ENCODE peak calls at places on chromosomes 2 and 18, in four cellular contexts. N is sigmoid colon, W is A549, K is ovary. A is an unnamed sample.

GRCh38 chr2:185006481-185006880 is 408.2 kb downstream of the ZNF804A start:
- DNase-seq in W (no peak), N (no peak), K (no peak), A (no peak)

GRCh38 chr2:73091164-73091563 is 19.7 kb upstream of the SFXN5 start:
- DNase-seq in W (no peak), K (no peak), N (no peak), A (no peak)

GRCh38 chr2:56580242-56580641 is 396.5 kb downstream of the CCDC85A start:
- DNase-seq in K (no peak), W (no peak), N (no peak), A (no peak)

GRCh38 chr2:64807417-64807816 is 153.7 kb upstream of the SERTAD2 start:
- DNase-seq in W (peak; percentile 41), K (no peak), N (no peak), A (no peak)

GRCh38 chr2:100580474-100581264 is 17.9 kb downstream of the PDCL3 start:
- DNase-seq in W (no peak), N (no peak), K (no peak), A (no peak)

GRCh38 chr2:7281348-7281747 is 364.1 kb downstream of the RNF144A start:
- DNase-seq in W (no peak), N (no peak), K (no peak), A (no peak)

GRCh38 chr2:147937744-147938349 is 82.7 kb downstream of the ORC4 start:
- DNase-seq in K (no peak), W (no peak), N (no peak), A (no peak)

GRCh38 chr2:6924918-6925194 is 7.6 kb downstream of the RNF144A start:
- DNase-seq in N (no peak), K (no peak), W (no peak), A (no peak)

GRCh38 chr2:18684202-18685040 is 95.1 kb upstream of the NT5C1B start:
- DNase-seq in K (no peak), W (no peak), N (no peak), A (no peak)

GRCh38 chr2:213152065-213152794 is 818 bp upstream of the IKZF2 start:
- DNase-seq in K (peak; percentile 61), W (peak; percentile 35), N (peak; percentile 85), A (peak; percentile 81)

GRCh38 chr18:6207119-6207518 is 207.6 kb downstream of the L3MBTL4 start:
- DNase-seq in K (no peak), W (no peak), N (no peak), A (no peak)

GRCh38 chr2:31943636-31944225 is 67.1 kb downstream of the MEMO1 start:
- DNase-seq in N (no peak), K (no peak), W (no peak), A (no peak)

GRCh38 chr2:53568463-53568862 is 199.1 kb upstream of the CHAC2 start:
- DNase-seq in K (no peak), W (no peak), N (no peak), A (no peak)

GRCh38 chr18:45745817-45746461 is 22.0 kb downstream of the SLC14A1 start:
- DNase-seq in K (no peak), N (no peak), W (no peak), A (no peak)

GRCh38 chr2:58871469-58872142 is 630.5 kb upstream of the FANCL start:
- DNase-seq in W (no peak), N (no peak), K (no peak), A (no peak)

GRCh38 chr18:76098728-76099514 is 396.1 kb downstream of the ZNF516 start:
- DNase-seq in N (no peak), K (no peak), W (no peak), A (no peak)

GRCh38 chr2:61707984-61708852 is 145.6 kb downstream of the FAM161A start:
- DNase-seq in W (peak; percentile 57), N (no peak), K (no peak), A (no peak)

GRCh38 chr18:67766930-67767329 is 250.4 kb upstream of the DSEL start:
- DNase-seq in K (no peak), W (no peak), N (no peak), A (no peak)

GRCh38 chr2:226862623-226863022 is 26.8 kb downstream of the RHBDD1 start:
- DNase-seq in W (no peak), K (no peak), N (no peak), A (no peak)

GRCh38 chr18:75208836-75209128 is 157 bp downstream of the PTGR3 start:
- DNase-seq in K (no peak), W (no peak), N (peak; percentile 77), A (no peak)

GRCh38 chr2:5668682-5669267 is 23.4 kb upstream of the SOX11 start:
- DNase-seq in K (no peak), W (no peak), N (no peak), A (no peak)

GRCh38 chr2:39725401-39725800 is 53.7 kb downstream of the THUMPD2 start:
- DNase-seq in N (no peak), W (no peak), K (no peak), A (no peak)

GRCh38 chr2:75787532-75788132 is 76.9 kb upstream of the GCFC2 start:
- DNase-seq in N (no peak), K (no peak), W (no peak), A (no peak)

GRCh38 chr18:42734520-42734919 is 381.0 kb downstream of the RIT2 start:
- DNase-seq in K (no peak), N (no peak), W (no peak), A (no peak)

GRCh38 chr2:20439193-20439475 is 7.7 kb upstream of the RHOB start:
- DNase-seq in W (no peak), N (peak; percentile 45), K (peak; percentile 16), A (no peak)

GRCh38 chr2:138712212-138712979 is 67.8 kb downstream of the NXPH2 start:
- DNase-seq in W (no peak), N (no peak), K (no peak), A (no peak)

GRCh38 chr2:173191601-173192000 is 116.0 kb downstream of the MAP3K20 start:
- DNase-seq in K (no peak), N (no peak), W (no peak), A (no peak)

DNA sequence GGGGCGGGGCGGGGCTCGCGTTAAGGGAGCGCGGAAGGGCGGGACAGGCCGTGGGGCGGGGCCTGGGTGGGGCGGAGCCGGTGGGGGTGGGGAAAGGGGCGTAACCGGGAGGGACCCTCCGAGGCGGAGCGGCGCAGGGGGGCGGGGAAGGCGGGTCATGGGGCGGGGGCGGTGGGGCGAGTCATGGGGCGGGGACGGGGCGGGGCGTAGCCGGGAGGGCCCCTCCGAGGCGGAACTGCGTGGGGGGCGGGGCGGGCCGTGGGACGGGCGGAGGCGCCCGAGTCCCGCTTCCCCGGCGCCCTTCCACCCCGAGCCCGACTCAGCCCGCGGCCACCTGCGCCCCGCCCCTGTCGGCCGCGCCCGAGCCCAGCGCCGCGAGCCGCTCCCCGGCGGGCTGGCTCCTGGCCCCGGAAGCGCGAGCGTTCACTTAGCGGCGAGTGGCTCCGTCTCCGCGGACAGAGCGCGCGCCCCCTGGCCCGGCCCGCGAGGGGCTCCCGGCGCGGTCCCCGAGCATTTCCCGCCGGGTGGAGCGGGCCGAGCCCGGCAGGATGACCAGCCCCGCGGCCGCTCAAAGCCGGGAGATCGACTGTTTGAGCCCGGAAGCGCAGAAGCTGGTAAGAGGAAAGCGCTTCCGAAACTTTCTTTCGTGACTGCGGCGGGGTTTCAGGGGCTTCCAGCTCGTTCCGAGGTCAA is 64.7 kb downstream of the LRRFIP1 start:
- DNase-seq in N (peak; percentile 99), K (peak; percentile 97), W (peak; percentile 68), A (peak; percentile 98)
- TF ChIP-seq POLR2A in N (peak; percentile 34), K (peak; percentile 70), W (peak; percentile 41), A (peak; percentile 30)

DNA sequence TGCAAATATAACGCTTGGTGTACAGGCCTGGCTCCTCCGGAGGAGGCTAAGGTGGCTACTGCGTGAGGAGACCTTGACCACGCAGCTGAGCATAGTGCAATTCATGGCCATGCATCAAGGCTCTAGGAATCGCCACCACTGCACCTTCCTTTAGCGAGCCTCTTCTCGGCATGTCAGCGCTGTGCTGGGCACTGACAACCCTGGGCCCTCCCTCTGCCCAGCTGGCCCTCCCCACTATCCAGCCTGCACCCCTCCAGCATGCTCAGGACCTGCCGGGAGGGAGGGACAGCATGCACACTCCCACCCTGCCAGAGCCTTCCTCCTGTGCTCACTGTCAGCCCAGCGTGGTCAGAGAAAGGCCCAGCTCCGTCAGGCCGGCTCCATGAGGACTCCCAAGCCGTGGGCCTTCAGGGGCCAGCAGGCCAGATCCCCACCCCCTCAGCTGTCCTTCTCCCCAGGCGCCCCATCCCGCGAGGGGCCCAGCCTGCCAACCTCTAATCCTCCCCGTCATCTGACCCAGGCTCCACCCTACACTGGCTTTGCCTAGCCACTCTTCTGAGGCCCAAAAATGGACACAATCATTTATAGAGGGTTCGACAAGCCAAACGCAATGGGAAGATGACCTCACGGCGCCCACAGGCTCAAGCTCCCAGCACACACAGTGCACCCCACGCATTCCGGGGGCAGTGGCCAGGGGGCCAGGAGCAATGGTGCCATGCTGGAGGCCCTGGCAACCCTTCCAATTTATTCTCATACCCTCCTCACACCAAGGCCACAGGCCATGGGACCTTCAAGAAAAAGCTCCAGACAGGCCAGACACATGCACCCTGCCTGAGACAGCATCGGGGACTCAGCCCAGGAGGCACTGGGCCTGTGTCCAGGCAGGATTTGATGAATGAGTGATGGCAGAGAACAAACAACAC is 3.5 kb downstream of the BIN1 start:
- DNase-seq in K (no peak), W (no peak), N (peak; percentile 61), A (peak; percentile 58)
- H3K27ac ChIP-seq in K (no peak overlapping the region), W (peak overlapping the region; percentile 22), N (no peak overlapping the region), A (no peak overlapping the region)

DNA sequence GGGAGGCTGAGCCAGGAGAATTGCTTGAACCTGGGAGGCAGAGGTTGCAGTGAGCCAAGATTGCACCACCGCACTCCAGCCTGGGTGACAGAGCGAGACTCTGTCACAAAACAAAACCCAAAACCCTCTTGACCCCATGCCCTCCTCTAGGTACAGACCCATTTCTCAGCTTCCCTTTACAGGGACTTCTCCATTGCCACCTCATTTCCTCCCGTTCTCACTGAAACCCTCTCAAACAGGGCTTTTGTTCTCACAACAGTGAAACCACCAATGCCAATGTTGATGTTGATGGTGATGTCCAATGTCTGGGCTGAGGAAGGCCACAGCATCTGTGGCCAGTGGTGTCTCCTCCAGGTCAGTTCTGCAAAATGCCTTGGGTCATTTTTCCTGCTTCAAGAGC is 69.0 kb upstream of the ZCCHC2 start:
- DNase-seq in N (no peak), W (no peak), K (no peak), A (no peak)
- TF ChIP-seq EP300 in N (no peak), W (no peak), K (no peak), A (no peak)

GRCh38 chr2:48530033-48530804 is at the start of gene STON1:
- DNase-seq in K (peak; percentile 74), N (peak; percentile 88), W (peak; percentile 32), A (peak; percentile 74)

GRCh38 chr2:48529676-48530032 is 300 bp upstream of the STON1 start:
- DNase-seq in W (no peak), K (peak; percentile 46), N (peak; percentile 70), A (no peak)

GRCh38 chr2:48532824-48533223 is 2.9 kb downstream of the STON1 start:
- DNase-seq in K (no peak), N (no peak), W (no peak), A (no peak)

GRCh38 chr2:48532174-48532573 is 2.2 kb downstream of the STON1 start:
- DNase-seq in W (no peak), K (no peak), N (no peak), A (no peak)

DNA sequence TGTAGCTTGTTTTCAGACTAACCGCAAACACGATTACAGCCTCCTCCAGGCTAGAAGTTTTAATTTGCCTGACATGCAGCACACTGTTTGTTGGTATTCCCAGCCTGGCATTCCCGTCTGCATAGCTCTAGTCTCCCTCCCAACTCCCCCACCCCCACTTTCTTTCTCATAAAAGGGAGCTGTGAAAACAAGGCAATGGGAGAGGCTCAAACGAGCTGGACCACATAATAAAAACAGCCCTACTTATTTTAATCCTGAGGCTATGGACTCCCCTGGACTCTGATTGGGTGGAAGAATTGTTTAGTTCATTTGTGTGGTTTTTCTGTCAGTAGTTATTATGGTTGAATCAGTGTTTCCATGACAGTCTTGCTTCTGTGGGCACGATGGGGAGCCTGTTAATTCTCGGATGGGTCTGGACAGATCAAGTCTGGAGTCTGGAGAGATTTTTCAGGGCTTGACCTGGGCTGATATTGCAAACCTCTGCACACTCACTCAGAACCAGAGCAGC is 1.2 kb downstream of the STON1 start:
- DNase-seq in N (peak; percentile 80), W (no peak), K (peak; percentile 38), A (no peak)
- TF ChIP-seq POLR2A in N (peak; percentile 27), W (no peak), K (no peak), A (no peak)